ENCODE peak calls at places on chromosomes 12 and 14, in eight cellular contexts. W is CD4-positive, alpha-beta memory T cell; J is left cardiac atrium; K is neural crest cell; H is stimulated activated CD4-positive, alpha-beta T cell treated with anti-CD3 and anti-CD28 coated beads, Interleukin-2, amount 100 ng/mL, for 48 hours; B is aorta; D is lower lobe of right lung; Q is activated CD4-positive, alpha-beta memory T cell treated with anti-CD3 and anti-CD28 coated beads for 36 hours. C is an unnamed sample.

GRCh38 chr14:54683882-54684794 is 117.2 kb downstream of the SAMD4A start:
- DNase-seq in W (no peak), J (peak; percentile 75), K (no peak), H (no peak), B (peak; percentile 86), D (no peak), Q (no peak), C (no peak)

GRCh38 chr12:58818546-58818945 is 101.8 kb downstream of the LRIG3 start:
- DNase-seq in W (no peak), J (no peak), K (no peak), H (no peak), B (no peak), D (no peak), Q (no peak), C (no peak)

GRCh38 chr12:111168009-111168786 is 200.7 kb downstream of the PHETA1 start:
- DNase-seq in W (no peak), J (no peak), K (no peak), H (no peak), B (no peak), D (no peak), Q (no peak), C (no peak)

GRCh38 chr12:27177716-27178115 is 66.4 kb upstream of the STK38L start:
- DNase-seq in W (no peak), J (no peak), K (no peak), H (no peak), B (no peak), D (no peak), Q (no peak), C (no peak)

GRCh38 chr12:50740307-50740706 is 23.6 kb upstream of the ATF1 start:
- DNase-seq in W (no peak), J (no peak), K (no peak), H (no peak), B (no peak), D (no peak), Q (peak; percentile 32), C (no peak)

GRCh38 chr14:100893228-100893601 is 10.3 kb downstream of the RTL1 start:
- DNase-seq in W (no peak), J (no peak), K (no peak), H (no peak), B (peak; percentile 13), D (no peak), Q (no peak), C (no peak)

GRCh38 chr14:23354990-23355389 is 2.3 kb upstream of the SLC22A17 start:
- DNase-seq in W (no peak), J (no peak), K (no peak), H (no peak), B (peak; percentile 34), D (no peak), Q (no peak), C (no peak)

GRCh38 chr12:25655702-25656101 is 102.6 kb upstream of the LMNTD1 start:
- DNase-seq in W (no peak), J (no peak), K (no peak), H (no peak), B (no peak), D (no peak), Q (no peak), C (no peak)

GRCh38 chr12:88418856-88419497 is 161.3 kb downstream of the KITLG start:
- DNase-seq in W (no peak), J (no peak), K (no peak), H (no peak), B (no peak), D (no peak), Q (no peak), C (no peak)

GRCh38 chr12:121115530-121115929 is 17.1 kb upstream of the P2RX7 start:
- DNase-seq in W (no peak), J (no peak), K (no peak), H (no peak), B (no peak), D (no peak), Q (no peak), C (no peak)

GRCh38 chr12:56785874-56786273 is 22.8 kb downstream of the HSD17B6 start:
- DNase-seq in W (no peak), J (no peak), K (no peak), H (no peak), B (no peak), D (no peak), Q (no peak), C (no peak)

GRCh38 chr12:76374395-76375020 is 26.3 kb upstream of the BBS10 start:
- DNase-seq in W (no peak), J (no peak), K (no peak), H (no peak), B (no peak), D (no peak), Q (no peak), C (no peak)

GRCh38 chr12:30437044-30437443 is 258.6 kb downstream of the IPO8 start:
- DNase-seq in W (no peak), J (no peak), K (no peak), H (no peak), B (no peak), D (no peak), Q (no peak), C (no peak)

GRCh38 chr12:70052931-70053497 is 190.2 kb upstream of the CNOT2 start:
- DNase-seq in W (no peak), J (peak; percentile 36), K (no peak), H (no peak), B (no peak), D (no peak), Q (no peak), C (no peak)

GRCh38 chr14:103496776-103497175 is 25.9 kb downstream of the CKB start:
- DNase-seq in W (no peak), J (no peak), K (no peak), H (no peak), B (no peak), D (no peak), Q (no peak), C (no peak)

GRCh38 chr12:69513297-69513696 is 43.1 kb downstream of the FRS2 start:
- DNase-seq in W (no peak), J (no peak), K (no peak), H (no peak), B (no peak), D (no peak), Q (no peak), C (no peak)

GRCh38 chr12:2877047-2877958 is at the start of the genes FOXM1 and RHNO1:
- DNase-seq in W (peak; percentile 92), J (peak; percentile 92), K (peak; percentile 88), H (peak; percentile 82), B (peak; percentile 96), D (peak; percentile 93), Q (peak; percentile 92), C (peak; percentile 78)

GRCh38 chr14:28057286-28058011 is 709.1 kb upstream of the FOXG1 start:
- DNase-seq in W (no peak), J (no peak), K (no peak), H (no peak), B (no peak), D (no peak), Q (no peak), C (no peak)

GRCh38 chr12:88960213-88960878 is 380.1 kb upstream of the KITLG start:
- DNase-seq in W (no peak), J (no peak), K (no peak), H (no peak), B (no peak), D (no peak), Q (no peak), C (no peak)

GRCh38 chr12:12704593-12705230 is 8.7 kb upstream of the GPR19 start:
- DNase-seq in W (peak; percentile 36), J (peak; percentile 56), K (no peak), H (no peak), B (no peak), D (no peak), Q (peak; percentile 34), C (peak; percentile 37)

GRCh38 chr12:64656429-64656828 is 46.1 kb downstream of the RASSF3 start:
- DNase-seq in W (no peak), J (no peak), K (no peak), H (no peak), B (no peak), D (no peak), Q (no peak), C (no peak)

GRCh38 chr12:115813256-115813655 is 464.2 kb downstream of the MED13L start:
- DNase-seq in W (no peak), J (no peak), K (no peak), H (no peak), B (no peak), D (no peak), Q (no peak), C (no peak)

GRCh38 chr14:68336165-68336564 is 456.7 kb downstream of the ZFP36L1 start:
- DNase-seq in W (no peak), J (no peak), K (no peak), H (no peak), B (no peak), D (no peak), Q (no peak), C (no peak)

GRCh38 chr14:95102678-95103039 is 54.7 kb downstream of the DICER1 start:
- DNase-seq in W (no peak), J (no peak), K (no peak), H (no peak), B (no peak), D (no peak), Q (no peak), C (no peak)

GRCh38 chr12:76313289-76313688 is 34.9 kb downstream of the BBS10 start:
- DNase-seq in W (no peak), J (no peak), K (no peak), H (no peak), B (no peak), D (no peak), Q (no peak), C (no peak)

GRCh38 chr12:47556219-47556618 is 149.6 kb downstream of the RPAP3 start:
- DNase-seq in W (no peak), J (no peak), K (no peak), H (no peak), B (no peak), D (no peak), Q (no peak), C (no peak)

GRCh38 chr14:65704412-65704811 is 291.9 kb downstream of the FUT8 start:
- DNase-seq in W (no peak), J (no peak), K (no peak), H (no peak), B (no peak), D (no peak), Q (no peak), C (no peak)

GRCh38 chr12:47237751-47238211 is 158.0 kb upstream of the AMIGO2 start:
- DNase-seq in W (no peak), J (no peak), K (no peak), H (no peak), B (no peak), D (no peak), Q (no peak), C (no peak)

GRCh38 chr12:42588981-42589464 is 523 bp downstream of the PRICKLE1 start:
- DNase-seq in W (no peak), J (peak; percentile 57), K (peak; percentile 39), H (no peak), B (peak; percentile 80), D (no peak), Q (peak; percentile 14), C (peak; percentile 42)

GRCh38 chr12:93279849-93280412 is 97.8 kb upstream of the NUDT4 start:
- DNase-seq in W (no peak), J (no peak), K (no peak), H (no peak), B (no peak), D (no peak), Q (no peak), C (no peak)

GRCh38 chr14:51182166-51182565 is 57.9 kb upstream of the TMX1 start:
- DNase-seq in W (no peak), J (no peak), K (no peak), H (no peak), B (no peak), D (no peak), Q (no peak), C (no peak)

GRCh38 chr14:26204954-26205479 is 392.8 kb downstream of the NOVA1 start:
- DNase-seq in W (no peak), J (peak; percentile 24), K (peak; percentile 40), H (no peak), B (peak; percentile 77), D (peak; percentile 39), Q (no peak), C (no peak)

GRCh38 chr14:103534576-103535061 is 5.6 kb downstream of the TRMT61A start:
- DNase-seq in W (no peak), J (no peak), K (no peak), H (no peak), B (no peak), D (no peak), Q (no peak), C (no peak)

GRCh38 chr14:35050652-35051051 is 4.6 kb downstream of the FAM177A1 start:
- DNase-seq in W (no peak), J (no peak), K (no peak), H (no peak), B (no peak), D (no peak), Q (no peak), C (no peak)

C was measured in amygdala.